ENCODE peak calls at places on chromosome 14, in four cellular contexts. T is WTC11, Q is K562, R is HepG2. K is an unnamed sample.
A peak's percentile ranks its signal among the peaks of the same experiment; 100 is the strongest.

GRCh38 chr14:73452341-73453191 is 5.8 kb downstream of the NUMB start:
- DNase-seq in R (no peak), T (no peak), Q (no peak), K (no peak)

GRCh38 chr14:24057867-24058259 is 6.1 kb downstream of the CARMIL3 start:
- DNase-seq in T (no peak), R (no peak), Q (no peak), K (no peak)

GRCh38 chr14:90575781-90576180 is 179.0 kb downstream of the CALM1 start:
- DNase-seq in Q (no peak), T (no peak), R (no peak), K (no peak)

GRCh38 chr14:34496679-34497513 is 34.9 kb upstream of the SPTSSA start:
- DNase-seq in Q (peak; percentile 68), R (peak; percentile 99), T (peak; percentile 45), K (no peak)

GRCh38 chr14:60656755-60657608 is 7.7 kb upstream of the SIX1 start:
- DNase-seq in T (peak; percentile 86), Q (no peak), R (peak; percentile 58), K (peak; percentile 31)

GRCh38 chr14:23430733-23431105 is 4.7 kb downstream of the MYH7 start:
- DNase-seq in T (no peak), R (no peak), Q (no peak), K (no peak)

GRCh38 chr14:61503167-61503801 is 181.9 kb downstream of the PRKCH start:
- DNase-seq in R (no peak), Q (no peak), T (no peak), K (peak; percentile 94)

GRCh38 chr14:89697281-89698060 is 257.1 kb downstream of the EFCAB11 start:
- DNase-seq in Q (no peak), T (no peak), R (no peak), K (no peak)

GRCh38 chr14:97513891-97514290 is 716.7 kb downstream of the VRK1 start:
- DNase-seq in T (no peak), Q (no peak), R (no peak), K (no peak)

GRCh38 chr14:101834387-101835165 is 73.1 kb downstream of the PPP2R5C start:
- DNase-seq in T (no peak), Q (no peak), R (no peak), K (no peak)

GRCh38 chr14:48325486-48325885 is 650.1 kb upstream of the MDGA2 start:
- DNase-seq in R (no peak), T (no peak), Q (no peak), K (no peak)

GRCh38 chr14:104405566-104406226 is 173.9 kb upstream of the C14orf180 start:
- DNase-seq in R (no peak), T (no peak), Q (no peak), K (no peak)

GRCh38 chr14:88492272-88493089 is 62.3 kb downstream of the PTPN21 start:
- DNase-seq in R (peak; percentile 65), Q (peak; percentile 71), T (peak; percentile 70), K (peak; percentile 19)

GRCh38 chr14:68268719-68269118 is 449.1 kb downstream of the RAD51B start:
- DNase-seq in Q (no peak), T (no peak), R (no peak), K (no peak)

GRCh38 chr14:74126315-74126714 is 41.6 kb downstream of the LIN52 start:
- DNase-seq in T (no peak), Q (no peak), R (no peak), K (no peak)

GRCh38 chr14:49960453-49960852 is 67.6 kb downstream of the ARF6 start:
- DNase-seq in T (no peak), R (no peak), Q (no peak), K (no peak)

GRCh38 chr14:102655154-102655553 is 62.7 kb downstream of the RCOR1 start:
- DNase-seq in R (peak; percentile 74), T (no peak), Q (no peak), K (no peak)

GRCh38 chr14:103716091-103716801 is 636 bp downstream of the ZFYVE21 start:
- DNase-seq in R (no peak), T (no peak), Q (peak; percentile 67), K (no peak)

GRCh38 chr14:68548194-68549056 is 244.4 kb downstream of the ZFP36L1 start:
- DNase-seq in T (no peak), Q (no peak), R (no peak), K (no peak)

GRCh38 chr14:78933948-78934524 is 763.9 kb downstream of the NRXN3 start:
- DNase-seq in T (no peak), R (peak; percentile 12), Q (peak; percentile 6), K (no peak)

GRCh38 chr14:68380304-68380840 is 412.5 kb downstream of the ZFP36L1 start:
- DNase-seq in Q (no peak), T (no peak), R (no peak), K (peak; percentile 94)

GRCh38 chr14:86035882-86036281 is 505.9 kb downstream of the FLRT2 start:
- DNase-seq in T (peak; percentile 65), R (peak; percentile 13), Q (peak; percentile 16), K (no peak)

GRCh38 chr14:96920023-96920422 is 122.8 kb downstream of the VRK1 start:
- DNase-seq in R (no peak), Q (no peak), T (no peak), K (no peak)

GRCh38 chr14:75518625-75519024 is 3.6 kb upstream of the BATF start:
- DNase-seq in R (peak; percentile 41), T (peak; percentile 74), Q (peak; percentile 43), K (no peak)
- TF ChIP-seq NR2C2 in R (no peak), T (no peak), Q (no peak), K (no peak)

GRCh38 chr14:76759589-76759988 is 1.7 kb upstream of the VASH1 start:
- DNase-seq in T (peak; percentile 1), Q (no peak), R (no peak), K (no peak)

GRCh38 chr14:76760331-76761197 is 704 bp upstream of the VASH1 start:
- DNase-seq in Q (no peak), T (peak; percentile 9), R (no peak), K (no peak)

GRCh38 chr14:76762617-76763361 is 1.5 kb downstream of the VASH1 start:
- DNase-seq in Q (no peak), T (no peak), R (no peak), K (no peak)

GRCh38 chr14:76761849-76762616 is 765 bp downstream of the VASH1 start:
- DNase-seq in Q (no peak), T (no peak), R (no peak), K (no peak)

DNA sequence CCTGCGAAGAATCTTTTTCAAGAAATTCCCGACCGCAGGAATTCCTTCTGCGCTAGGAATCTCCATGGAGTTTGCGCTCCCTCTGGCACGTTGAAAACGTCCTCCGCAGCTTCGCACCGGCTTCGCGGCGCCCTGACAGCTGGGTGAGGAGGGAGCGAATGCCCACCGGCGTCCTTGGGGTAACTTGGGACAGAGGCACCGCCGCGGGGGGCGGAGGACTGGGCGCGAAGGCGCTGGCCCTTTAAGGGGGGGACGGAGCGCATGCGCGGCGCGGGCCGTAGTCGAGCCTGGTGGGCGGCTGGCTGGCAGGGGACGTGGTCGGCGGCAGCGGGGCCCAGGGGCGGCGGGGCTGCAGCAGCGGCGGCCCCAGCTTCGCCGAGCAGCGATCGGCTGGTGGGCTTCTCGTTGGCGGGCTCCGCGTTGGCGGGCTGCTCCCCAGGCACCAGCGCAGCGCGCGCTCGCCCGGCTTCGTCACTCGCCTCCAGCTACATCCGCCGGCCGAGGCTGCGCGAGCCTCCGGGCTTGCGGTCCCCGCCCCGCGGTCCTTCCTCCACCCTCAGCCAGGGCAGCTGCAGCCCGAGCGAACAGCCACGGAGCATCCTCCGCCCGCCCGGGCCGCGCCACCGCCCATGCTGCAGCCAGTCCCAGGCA is at the start of gene VASH1:
- DNase-seq in T (peak; percentile 59), Q (peak; percentile 53), R (no peak), K (no peak)
- TF ChIP-seq CREB1 in T (no peak), Q (no peak), R (no peak), K (no peak)

DNA sequence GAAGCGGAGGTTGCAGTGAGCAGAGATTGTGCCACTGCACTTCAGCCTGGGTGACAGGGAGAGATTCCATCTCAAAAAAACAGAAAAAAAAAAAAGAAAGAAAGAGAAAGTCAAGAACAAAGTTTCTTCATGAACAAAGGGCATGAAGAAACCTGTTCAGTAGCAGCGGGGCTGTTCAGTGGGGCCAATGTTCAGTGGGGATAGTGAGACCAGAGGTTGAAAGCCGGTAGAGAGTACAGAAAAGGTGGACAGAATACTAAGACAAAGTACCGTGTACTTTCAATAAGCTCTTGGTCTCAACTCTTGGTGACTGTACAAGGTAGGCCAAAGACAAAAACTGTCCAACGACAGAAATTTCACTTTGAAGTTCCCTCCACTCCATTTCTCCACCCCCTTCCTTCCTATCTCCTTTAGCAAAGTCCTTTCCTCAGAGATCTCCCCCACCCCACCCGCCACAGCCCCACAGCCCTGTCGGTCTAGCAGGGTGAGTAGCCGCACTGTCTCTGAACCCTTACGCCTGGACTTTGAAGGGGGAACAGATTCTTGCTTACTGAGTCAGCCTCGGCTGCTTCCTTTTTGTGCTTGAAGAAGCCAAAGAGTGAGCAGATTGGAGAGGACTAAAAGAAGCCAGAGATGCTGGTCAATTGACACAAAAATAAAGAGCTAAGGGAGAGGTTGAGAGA is 44.3 kb upstream of the FOS start:
- DNase-seq in T (no peak), R (peak; percentile 31), Q (peak; percentile 26), K (no peak)
- TF ChIP-seq NR2C2 in T (no peak), R (no peak), Q (no peak), K (no peak)

GRCh38 chr14:58822856-58823255 is 185.1 kb downstream of the DACT1 start:
- DNase-seq in R (no peak), T (no peak), Q (no peak), K (no peak)
- TF ChIP-seq CREB1 in R (no peak), T (no peak), Q (no peak), K (no peak)